ENCODE peak calls at places on chromosomes 11 and 22, in ten cellular contexts. G is breast epithelium, F is heart right ventricle, O is tibial artery, R is cardiac muscle cell, X is IMR-90, J is WTC11, S is AG09309, Q is ovary, C is choroid plexus epithelial cell. B is an unnamed sample.

GRCh38 chr11:123469089-123469488 is 39.0 kb downstream of the GRAMD1B start:
- DNase-seq in G (no peak), F (peak), O (no peak), R (peak), X (no peak), J (no peak), S (no peak), Q (no peak), C (no peak), B (peak)

GRCh38 chr11:614583-615452 is 932 bp downstream of the IRF7 start:
- DNase-seq in G (no peak), F (no peak), O (peak), R (no peak), X (no peak), J (no peak), S (no peak), Q (peak), C (no peak), B (no peak)

GRCh38 chr11:1939006-1939626 is 8.0 kb upstream of the MRPL23 start:
- DNase-seq in G (no peak), F (no peak), O (no peak), R (no peak), X (no peak), J (no peak), S (no peak), Q (no peak), C (no peak), B (no peak)

GRCh38 chr11:132977746-132978145 is 554.6 kb downstream of the OPCML start:
- DNase-seq in G (no peak), F (no peak), O (no peak), R (no peak), X (no peak), J (no peak), S (no peak), Q (no peak), C (no peak), B (no peak)

GRCh38 chr11:68380786-68381622 is 68.6 kb downstream of the LRP5 start:
- DNase-seq in G (no peak), F (peak), O (peak), R (no peak), X (peak), J (no peak), S (no peak), Q (no peak), C (peak), B (peak)

GRCh38 chr11:72856551-72857342 is 42.5 kb downstream of the ATG16L2 start:
- DNase-seq in G (no peak), F (no peak), O (no peak), R (no peak), X (no peak), J (no peak), S (no peak), Q (no peak), C (peak), B (peak)

GRCh38 chr11:122375687-122376399 is 259.8 kb upstream of the BLID start:
- DNase-seq in G (no peak), F (no peak), O (no peak), R (no peak), X (peak), J (no peak), S (peak), Q (no peak), C (no peak), B (peak)

GRCh38 chr11:117419915-117420485 is 92.3 kb downstream of the CEP164 start:
- DNase-seq in G (peak), F (no peak), O (peak), R (no peak), X (no peak), J (no peak), S (no peak), Q (no peak), C (no peak), B (no peak)

GRCh38 chr22:20211997-20212753 is 55.9 kb downstream of the RTN4R start:
- DNase-seq in G (no peak), F (peak), O (peak), R (no peak), X (peak), J (no peak), S (no peak), Q (peak), C (peak), B (peak)

GRCh38 chr22:24423519-24424000 is 3.8 kb upstream of the ADORA2A start:
- DNase-seq in G (peak), F (peak), O (no peak), R (peak), X (no peak), J (peak), S (no peak), Q (peak), C (peak), B (no peak)

GRCh38 chr11:122354029-122354697 is 238.1 kb upstream of the BLID start:
- DNase-seq in G (no peak), F (no peak), O (no peak), R (no peak), X (no peak), J (no peak), S (no peak), Q (no peak), C (no peak), B (peak)

GRCh38 chr11:75499423-75500305 is 26.1 kb downstream of the GDPD5 start:
- DNase-seq in G (no peak), F (no peak), O (peak), R (no peak), X (peak), J (no peak), S (peak), Q (no peak), C (peak), B (peak)

GRCh38 chr11:65112551-65113360 is 1.1 kb downstream of the TM7SF2 start:
- DNase-seq in G (no peak), F (peak), O (no peak), R (peak), X (peak), J (peak), S (no peak), Q (peak), C (peak), B (peak)

GRCh38 chr22:24370426-24370825 is 57.0 kb upstream of the ADORA2A start:
- DNase-seq in G (no peak), F (no peak), O (no peak), R (no peak), X (no peak), J (no peak), S (no peak), Q (no peak), C (no peak), B (peak)

GRCh38 chr11:109939176-109939810 is 153.9 kb upstream of the ZC3H12C start:
- DNase-seq in G (no peak), F (peak), O (no peak), R (peak), X (peak), J (no peak), S (peak), Q (no peak), C (peak), B (peak)

GRCh38 chr22:35109613-35110012 is 43.7 kb downstream of the ISX start:
- DNase-seq in G (no peak), F (no peak), O (no peak), R (no peak), X (no peak), J (no peak), S (no peak), Q (no peak), C (no peak), B (no peak)

GRCh38 chr11:66157182-66157864 is 87.3 kb downstream of the PACS1 start:
- DNase-seq in G (no peak), F (no peak), O (no peak), R (no peak), X (peak), J (no peak), S (no peak), Q (no peak), C (peak), B (peak)

GRCh38 chr11:112128483-112129121 is 35.3 kb downstream of the IL18 start:
- DNase-seq in G (peak), F (no peak), O (no peak), R (no peak), X (peak), J (no peak), S (peak), Q (no peak), C (peak), B (peak)

GRCh38 chr22:49551897-49552659 is 275.6 kb downstream of the BRD1 start:
- DNase-seq in G (peak), F (no peak), O (peak), R (no peak), X (no peak), J (no peak), S (no peak), Q (no peak), C (no peak), B (no peak)

GRCh38 chr11:34643846-34644245 is 23.0 kb downstream of the EHF start:
- DNase-seq in G (no peak), F (no peak), O (no peak), R (no peak), X (no peak), J (no peak), S (no peak), Q (no peak), C (no peak), B (no peak)

GRCh38 chr22:25623310-25623734 is 58.8 kb downstream of the GRK3 start:
- DNase-seq in G (no peak), F (no peak), O (no peak), R (no peak), X (no peak), J (no peak), S (no peak), Q (no peak), C (no peak), B (no peak)

GRCh38 chr11:57251491-57252104 is 14.5 kb upstream of the APLNR start:
- DNase-seq in G (no peak), F (no peak), O (no peak), R (peak), X (peak), J (no peak), S (no peak), Q (peak), C (peak), B (peak)

GRCh38 chr11:119155733-119156492 is 7.1 kb downstream of the ABCG4 start:
- DNase-seq in G (no peak), F (no peak), O (no peak), R (no peak), X (no peak), J (peak), S (no peak), Q (no peak), C (no peak), B (no peak)

GRCh38 chr22:37176464-37177061 is 11.5 kb downstream of the C1QTNF6 start:
- DNase-seq in G (peak), F (peak), O (peak), R (no peak), X (peak), J (no peak), S (peak), Q (peak), C (peak), B (peak)

GRCh38 chr11:11931461-11932055 is 76.9 kb downstream of the DKK3 start:
- DNase-seq in G (no peak), F (peak), O (no peak), R (peak), X (peak), J (no peak), S (peak), Q (no peak), C (peak), B (peak)
- TF ChIP-seq CTCF in G (peak), F (peak), O (peak), R (peak), X (peak), J (peak), S (peak), Q (peak), C (peak), B (peak)

DNA sequence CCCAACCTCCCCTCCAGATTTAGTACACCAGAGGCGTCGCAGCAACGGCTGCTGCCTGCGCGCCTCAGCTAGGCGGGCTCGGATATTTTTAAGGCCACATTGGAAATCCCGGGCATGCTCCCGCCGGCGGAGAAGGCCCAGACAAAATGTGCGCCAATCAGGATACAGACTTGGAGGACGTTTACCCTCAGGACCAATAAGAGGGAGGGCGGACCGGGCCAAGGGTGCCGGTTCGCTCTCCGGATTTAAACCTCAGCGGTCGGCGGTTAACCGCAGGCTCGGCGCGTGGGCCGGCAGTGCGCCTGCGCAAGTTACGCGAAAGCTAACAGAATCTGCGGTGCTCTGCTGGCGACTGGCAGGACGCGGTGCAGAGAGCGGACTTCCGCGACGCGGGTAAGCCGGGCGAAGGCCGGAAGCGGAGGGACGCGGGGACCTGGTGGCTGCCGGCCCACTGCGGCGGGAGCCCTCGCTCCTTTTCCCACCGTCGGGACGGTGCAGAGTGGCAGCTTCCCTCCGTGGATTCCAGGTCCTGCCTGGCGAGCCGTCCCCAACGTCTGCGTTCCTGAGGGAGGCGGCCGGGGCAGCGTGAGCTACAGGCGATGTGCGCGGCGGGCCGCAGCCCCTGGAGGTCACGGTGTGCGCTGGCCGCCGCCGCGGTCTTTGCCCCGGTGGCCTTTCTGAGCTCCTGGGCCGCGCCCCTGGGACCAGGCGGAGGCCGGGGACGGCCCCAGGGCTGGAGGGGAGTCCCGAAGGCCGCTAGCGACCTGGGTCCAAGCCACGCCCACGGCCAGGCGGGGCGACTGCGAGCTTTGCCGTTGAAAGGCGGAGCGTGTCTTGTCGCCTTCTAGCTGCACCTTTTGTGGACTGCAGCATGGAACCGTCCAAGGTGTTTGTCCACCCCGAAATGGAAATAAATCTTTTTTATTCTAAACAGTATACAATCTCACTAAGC is at the start of gene HYLS1:
- DNase-seq in G (peak), F (peak), O (peak), R (peak), X (peak), J (peak), S (peak), Q (peak), C (peak), B (peak)
- TF ChIP-seq CTCF in G (no peak), F (peak), O (peak), R (peak), X (peak), J (no peak), S (no peak), Q (no peak), C (peak), B (peak)

GRCh38 chr22:31089101-31090100 is 8.3 kb downstream of the SMTN start:
- DNase-seq in G (no peak), F (peak), O (peak), R (peak), X (no peak), J (peak), S (no peak), Q (peak), C (peak), B (peak)
- TF ChIP-seq CTCF in G (peak), F (peak), O (peak), R (peak), X (peak), J (peak), S (peak), Q (peak), C (peak), B (peak)

GRCh38 chr11:64042301-64042700 is 6.6 kb downstream of the FLRT1 start:
- DNase-seq in G (no peak), F (no peak), O (no peak), R (no peak), X (no peak), J (no peak), S (no peak), Q (no peak), C (no peak), B (no peak)

GRCh38 chr11:64039012-64039665 is 3.4 kb downstream of the FLRT1 start:
- DNase-seq in G (no peak), F (no peak), O (no peak), R (no peak), X (no peak), J (no peak), S (no peak), Q (no peak), C (no peak), B (no peak)

GRCh38 chr11:64041846-64042245 is 6.1 kb downstream of the FLRT1 start:
- DNase-seq in G (no peak), F (no peak), O (no peak), R (no peak), X (no peak), J (no peak), S (no peak), Q (no peak), C (no peak), B (no peak)

GRCh38 chr11:64038500-64038899 is 2.8 kb downstream of the FLRT1 start:
- DNase-seq in G (no peak), F (no peak), O (no peak), R (no peak), X (no peak), J (no peak), S (no peak), Q (no peak), C (no peak), B (no peak)

DNA sequence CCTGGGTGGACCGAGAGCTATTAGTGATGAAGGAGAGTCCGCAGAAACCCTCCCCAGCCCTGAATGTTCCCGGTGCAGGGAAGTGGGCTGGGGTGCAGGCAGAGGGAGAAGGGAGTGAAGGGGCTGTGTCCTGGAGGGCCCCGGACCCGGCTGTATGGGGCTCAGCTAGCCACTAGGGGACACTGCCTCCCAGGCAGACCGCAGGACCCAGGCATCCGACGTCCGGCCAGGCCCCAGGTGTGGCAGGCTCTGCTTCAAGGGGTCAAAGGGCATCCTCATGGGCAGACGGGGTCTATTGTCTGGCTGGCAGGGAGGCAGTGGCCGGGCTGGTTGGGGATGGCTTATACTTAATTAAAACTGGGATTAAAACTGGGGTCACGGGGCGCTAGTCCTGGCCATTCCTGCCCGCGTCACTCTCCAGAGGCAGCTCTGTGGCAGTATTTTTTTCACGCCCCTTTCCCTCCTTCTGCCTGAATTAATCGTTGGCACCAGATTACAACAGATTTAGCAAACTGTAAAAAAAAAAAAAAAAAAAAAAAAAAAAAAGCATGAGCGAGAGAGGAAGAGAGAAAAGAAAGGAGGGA is 5.0 kb downstream of the FLRT1 start:
- DNase-seq in G (no peak), F (no peak), O (no peak), R (peak), X (no peak), J (peak), S (no peak), Q (no peak), C (no peak), B (no peak)
- TF ChIP-seq CTCF in G (no peak), F (peak), O (no peak), R (peak), X (peak), J (peak), S (peak), Q (no peak), C (peak), B (peak)

GRCh38 chr11:14413307-14414072 is 54.5 kb upstream of the RRAS2 start:
- DNase-seq in G (no peak), F (peak), O (no peak), R (no peak), X (peak), J (peak), S (no peak), Q (no peak), C (peak), B (peak)
- TF ChIP-seq CTCF in G (peak), F (peak), O (no peak), R (peak), X (peak), J (peak), S (peak), Q (no peak), C (peak), B (peak)

GRCh38 chr11:88544656-88545280 is 207.2 kb upstream of the CTSC start:
- DNase-seq in G (no peak), F (no peak), O (no peak), R (no peak), X (peak), J (no peak), S (no peak), Q (no peak), C (no peak), B (no peak)
- TF ChIP-seq CTCF in G (no peak), F (no peak), O (no peak), R (no peak), X (no peak), J (peak), S (no peak), Q (no peak), C (no peak), B (no peak)

GRCh38 chr11:105609341-105609781 is 512 bp upstream of the GRIA4 start:
- DNase-seq in G (no peak), F (no peak), O (no peak), R (peak), X (peak), J (peak), S (no peak), Q (no peak), C (peak), B (peak)
- TF ChIP-seq CTCF in G (peak), F (peak), O (no peak), R (peak), X (peak), J (no peak), S (no peak), Q (no peak), C (peak), B (peak)

DNA sequence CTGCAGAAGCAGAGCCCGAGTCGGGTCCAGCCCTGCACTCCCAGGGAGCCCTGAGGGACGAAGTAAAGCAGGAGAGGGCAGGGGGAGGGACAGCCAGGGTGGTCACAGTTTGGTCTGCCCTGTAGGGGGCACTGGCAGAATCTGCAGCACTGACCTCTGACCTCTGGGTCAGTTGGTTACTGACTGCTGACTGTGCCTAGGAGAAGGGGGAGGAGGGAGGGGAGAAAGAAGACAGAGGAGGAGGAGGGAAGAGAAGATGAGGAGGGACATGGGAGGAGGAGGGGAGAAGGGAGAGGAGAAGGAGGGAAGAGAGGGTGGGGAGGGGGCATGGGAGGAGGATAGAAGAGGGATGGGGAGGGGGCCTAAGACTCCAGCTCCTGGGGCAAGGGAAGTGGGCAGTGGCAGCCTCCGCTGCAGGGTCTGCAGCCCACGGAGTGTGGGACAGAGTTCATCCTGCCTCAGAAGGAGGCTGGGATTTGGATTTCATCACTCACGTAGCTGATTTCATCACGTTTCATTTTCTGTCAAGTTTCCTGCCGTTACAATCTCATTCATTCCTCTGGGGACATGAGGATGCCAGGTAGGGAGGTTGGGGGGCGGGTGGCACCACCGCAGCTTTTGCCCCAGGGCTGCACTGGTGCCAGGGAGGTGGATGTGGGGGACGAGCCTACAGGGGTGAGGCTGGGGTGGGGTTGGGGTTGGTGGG is 55.2 kb downstream of the FLRT1 start:
- DNase-seq in G (no peak), F (no peak), O (no peak), R (no peak), X (peak), J (peak), S (no peak), Q (no peak), C (peak), B (peak)
- TF ChIP-seq CTCF in G (no peak), F (no peak), O (no peak), R (peak), X (no peak), J (no peak), S (no peak), Q (no peak), C (peak), B (no peak)

DNA sequence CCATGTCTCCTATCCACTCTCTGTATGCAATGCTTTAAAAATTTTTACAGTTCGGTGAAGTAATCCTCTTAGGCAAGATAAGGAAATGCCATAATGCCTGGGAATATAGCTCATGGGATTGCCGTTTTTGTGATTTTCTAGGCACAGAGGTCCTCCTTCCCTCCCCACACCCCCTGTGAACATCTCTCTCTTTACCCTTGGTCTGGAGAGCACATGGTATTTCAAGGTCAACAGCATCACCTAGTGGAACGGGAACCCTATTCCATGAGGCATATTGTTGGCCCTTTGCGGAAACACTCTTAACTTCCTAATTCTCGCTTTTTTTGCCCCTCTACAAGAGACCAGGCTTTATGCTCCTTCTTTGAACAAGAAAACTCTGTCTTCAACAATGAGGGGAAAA is 8.8 kb downstream of the NXPE4 start:
- DNase-seq in G (no peak), F (no peak), O (no peak), R (no peak), X (peak), J (no peak), S (no peak), Q (no peak), C (peak), B (peak)
- TF ChIP-seq CTCF in G (no peak), F (no peak), O (no peak), R (peak), X (peak), J (no peak), S (peak), Q (no peak), C (peak), B (peak)

B was measured in fibroblast of pulmonary artery.